ENCODE peak calls at places on chromosomes 5 and 9, in six cellular contexts. M, Q, P, O, D and T are unnamed samples.

GRCh38 chr9:79847074-79847473 is 275.3 kb downstream of the TLE4 start:
- DNase-seq in M (no peak), Q (no peak), P (no peak), O (no peak), D (no peak), T (no peak)

GRCh38 chr5:176415240-176416122 is 858 bp downstream of the CLTB start:
- DNase-seq in M (no peak), Q (no peak), P (no peak), O (no peak), D (no peak), T (peak)

GRCh38 chr9:127121628-127122175 is 733 bp downstream of the ANGPTL2 start:
- DNase-seq in M (no peak), Q (no peak), P (no peak), O (no peak), D (no peak), T (peak)

GRCh38 chr9:37942616-37943328 is 38.8 kb upstream of the SLC25A51 start:
- DNase-seq in M (no peak), Q (no peak), P (no peak), O (no peak), D (no peak), T (peak)

GRCh38 chr9:110969971-110970381 is 68.3 kb downstream of the LPAR1 start:
- DNase-seq in M (no peak), Q (no peak), P (peak), O (no peak), D (no peak), T (no peak)

GRCh38 chr9:109010676-109011655 is 2.3 kb downstream of the CTNNAL1 start:
- DNase-seq in M (peak), Q (peak), P (no peak), O (no peak), D (no peak), T (no peak)

GRCh38 chr5:111984044-111984443 is 227.1 kb upstream of the NREP start:
- DNase-seq in M (no peak), Q (no peak), P (peak), O (no peak), D (no peak), T (no peak)

GRCh38 chr9:94289691-94290090 is 30.6 kb downstream of the ZNF169 start:
- DNase-seq in M (no peak), Q (no peak), P (no peak), O (no peak), D (no peak), T (no peak)

GRCh38 chr9:125374443-125375309 is 113.0 kb downstream of the GAPVD1 start:
- DNase-seq in M (peak), Q (peak), P (peak), O (peak), D (peak), T (peak)

GRCh38 chr5:97297063-97297715 is 114.1 kb upstream of the RIOK2 start:
- DNase-seq in M (no peak), Q (no peak), P (peak), O (no peak), D (peak), T (peak)

GRCh38 chr5:30197662-30198061 is 995.8 kb upstream of the CDH6 start:
- DNase-seq in M (no peak), Q (no peak), P (no peak), O (no peak), D (no peak), T (no peak)

GRCh38 chr5:156411131-156411727 is 84.3 kb downstream of the SGCD start:
- DNase-seq in M (no peak), Q (no peak), P (no peak), O (no peak), D (no peak), T (no peak)

GRCh38 chr5:147507480-147508126 is 2.3 kb downstream of the DPYSL3 start:
- DNase-seq in M (no peak), Q (no peak), P (peak), O (no peak), D (no peak), T (no peak)

GRCh38 chr9:121556580-121556979 is 56.9 kb upstream of the GGTA1 start:
- DNase-seq in M (no peak), Q (no peak), P (peak), O (no peak), D (peak), T (no peak)

GRCh38 chr9:35517136-35517535 is 27.2 kb downstream of the RUSC2 start:
- DNase-seq in M (no peak), Q (no peak), P (no peak), O (no peak), D (no peak), T (no peak)

GRCh38 chr9:13186091-13186490 is 93.4 kb downstream of the MPDZ start:
- DNase-seq in M (no peak), Q (no peak), P (no peak), O (no peak), D (no peak), T (no peak)

GRCh38 chr9:84699897-84700395 is 30.4 kb downstream of the NTRK2 start:
- DNase-seq in M (no peak), Q (no peak), P (no peak), O (no peak), D (no peak), T (no peak)

GRCh38 chr5:95718738-95719137 is 12.4 kb upstream of the RHOBTB3 start:
- DNase-seq in M (no peak), Q (no peak), P (no peak), O (no peak), D (no peak), T (no peak)

GRCh38 chr9:127897194-127897692 is 2.2 kb downstream of the ST6GALNAC6 start:
- DNase-seq in M (no peak), Q (no peak), P (peak), O (no peak), D (peak), T (peak)

GRCh38 chr5:63878788-63879187 is 83.5 kb downstream of the HTR1A start:
- DNase-seq in M (no peak), Q (no peak), P (no peak), O (no peak), D (no peak), T (peak)

GRCh38 chr9:16514131-16514530 is 356.3 kb downstream of the BNC2 start:
- DNase-seq in M (no peak), Q (no peak), P (no peak), O (no peak), D (no peak), T (peak)

GRCh38 chr5:120794121-120794520 is 330.0 kb downstream of the PRR16 start:
- DNase-seq in M (no peak), Q (no peak), P (no peak), O (no peak), D (no peak), T (no peak)

GRCh38 chr9:107739601-107740082 is 250.1 kb upstream of the KLF4 start:
- DNase-seq in M (no peak), Q (no peak), P (no peak), O (no peak), D (peak), T (no peak)

GRCh38 chr9:89226076-89226475 is 47.5 kb upstream of the SHC3 start:
- DNase-seq in M (no peak), Q (no peak), P (no peak), O (no peak), D (no peak), T (peak)

GRCh38 chr5:16617272-16617973 is 626 bp upstream of the RETREG1 start:
- DNase-seq in M (peak), Q (peak), P (no peak), O (no peak), D (peak), T (peak)

GRCh38 chr5:129099184-129099570 is 4.6 kb downstream of the ISOC1 start:
- DNase-seq in M (no peak), Q (no peak), P (no peak), O (no peak), D (no peak), T (no peak)

GRCh38 chr5:66661149-66661548 is 65.0 kb downstream of the MAST4 start:
- DNase-seq in M (no peak), Q (no peak), P (no peak), O (no peak), D (peak), T (no peak)

GRCh38 chr9:127280880-127281660 is 16.5 kb downstream of the GARNL3 start:
- DNase-seq in M (no peak), Q (no peak), P (no peak), O (no peak), D (no peak), T (no peak)